ENCODE peak calls at places on chromosome 5, in six cellular contexts. B, A, M, H, S and Q are unnamed samples. For H3K9me2, the result is how much of the 10 kb centered on the place peaks cover.

GRCh38 chr5:106894964-106895363 is 775.8 kb downstream of the EFNA5 start:
- DNase-seq in S (no peak), H (no peak), A (no peak), B (no peak), M (no peak), Q (no peak)

GRCh38 chr5:140548300-140548688 is 832 bp downstream of the EIF4EBP3 start:
- DNase-seq in H (no peak), S (peak), B (no peak), M (no peak), A (peak), Q (no peak)

GRCh38 chr5:65102826-65103673 is 334.3 kb downstream of the CWC27 start:
- DNase-seq in A (peak), M (no peak), B (peak), H (peak), S (peak), Q (peak)

GRCh38 chr5:168941901-168942300 is 359.0 kb downstream of the SLIT3 start:
- DNase-seq in A (no peak), M (no peak), S (peak), H (no peak), B (peak), Q (no peak)

GRCh38 chr5:172005708-172006377 is 595 bp downstream of the FBXW11 start:
- DNase-seq in M (no peak), S (peak), A (peak), B (peak), H (no peak), Q (peak)

GRCh38 chr5:138844812-138845513 is 30.2 kb downstream of the LRRTM2 start:
- DNase-seq in H (no peak), M (no peak), B (no peak), A (no peak), S (no peak), Q (peak)

GRCh38 chr5:141961466-141961865 is 3.5 kb upstream of the PCDH12 start:
- DNase-seq in B (no peak), A (no peak), S (no peak), M (no peak), H (no peak), Q (no peak)

GRCh38 chr5:152462021-152462721 is 57.1 kb upstream of the NMUR2 start:
- DNase-seq in A (no peak), H (no peak), S (no peak), M (no peak), B (no peak), Q (no peak)

GRCh38 chr5:55003432-55004065 is 18.2 kb upstream of the ESM1 start:
- DNase-seq in H (no peak), B (no peak), A (no peak), M (no peak), S (no peak), Q (peak)

GRCh38 chr5:179267071-179267670 is 78.1 kb downstream of the ADAMTS2 start:
- DNase-seq in H (no peak), S (no peak), M (no peak), B (peak), A (peak), Q (peak)

GRCh38 chr5:95261369-95262175 is 23.3 kb downstream of the MCTP1 start:
- DNase-seq in M (no peak), H (peak), S (peak), B (no peak), A (peak), Q (peak)

GRCh38 chr5:131209506-131210191 is 38.9 kb downstream of the LYRM7 start:
- DNase-seq in M (no peak), A (no peak), H (no peak), B (no peak), S (peak), Q (no peak)

GRCh38 chr5:179733764-179734126 is 1.1 kb downstream of the MAML1 start:
- DNase-seq in M (no peak), B (no peak), A (no peak), H (no peak), S (no peak), Q (peak)

GRCh38 chr5:37810311-37810710 is 29.5 kb downstream of the GDNF start:
- DNase-seq in M (no peak), A (no peak), B (no peak), H (no peak), S (no peak), Q (peak)

GRCh38 chr5:57450991-57451876 is 31.4 kb downstream of the ACTBL2 start:
- DNase-seq in S (no peak), B (peak), H (no peak), A (no peak), M (no peak), Q (no peak)

GRCh38 chr5:8184455-8185063 is 315.6 kb downstream of the MTRR start:
- DNase-seq in B (peak), A (peak), S (peak), M (no peak), H (peak), Q (peak)

GRCh38 chr5:143582869-143583268 is 179.4 kb upstream of the NR3C1 start:
- DNase-seq in M (no peak), B (no peak), H (peak), A (no peak), S (no peak), Q (peak)

GRCh38 chr5:138659561-138659960 is 84.4 kb upstream of the HSPA9 start:
- DNase-seq in M (no peak), S (no peak), H (no peak), A (no peak), B (no peak), Q (no peak)

GRCh38 chr5:174159327-174160247 is 114.1 kb downstream of the NSG2 start:
- DNase-seq in H (no peak), B (no peak), M (peak), S (no peak), A (no peak), Q (peak)

GRCh38 chr5:165504716-165505115 is 1999.3 kb downstream of the MAT2B start:
- DNase-seq in S (no peak), B (no peak), H (no peak), M (no peak), A (no peak), Q (no peak)

GRCh38 chr5:15704397-15704947 is 204.5 kb downstream of the FBXL7 start:
- DNase-seq in M (no peak), H (no peak), B (no peak), A (no peak), S (no peak), Q (peak)

GRCh38 chr5:52661903-52662302 is 125.8 kb upstream of the ITGA1 start:
- DNase-seq in S (no peak), M (no peak), A (no peak), H (no peak), B (no peak), Q (no peak)

GRCh38 chr5:148542812-148543211 is 111.5 kb downstream of the HTR4 start:
- DNase-seq in H (no peak), S (no peak), M (no peak), B (no peak), A (no peak), Q (peak)

GRCh38 chr5:72152506-72152905 is 45.2 kb downstream of the MAP1B start:
- DNase-seq in H (no peak), S (no peak), B (no peak), M (no peak), A (no peak), Q (peak)

GRCh38 chr5:174511711-174512253 is 212.6 kb upstream of the MSX2 start:
- DNase-seq in S (no peak), M (no peak), B (no peak), A (no peak), H (no peak), Q (no peak)

GRCh38 chr5:143428738-143429420 is 25.4 kb upstream of the NR3C1 start:
- DNase-seq in B (no peak), A (no peak), H (no peak), M (no peak), S (no peak), Q (no peak)

GRCh38 chr5:163379298-163380155 is 57.9 kb upstream of the CCNG1 start:
- DNase-seq in B (no peak), H (no peak), A (peak), S (no peak), M (peak), Q (peak)

GRCh38 chr5:24161559-24161958 is 483.2 kb downstream of the CDH10 start:
- DNase-seq in M (no peak), H (no peak), A (no peak), B (no peak), S (no peak), Q (peak)
- H3K9me2 ChIP-seq in M (under half), H (under half), A (under half), B (under half), S (under half), Q (under half)

GRCh38 chr5:173090626-173091025 is 34.5 kb downstream of the CREBRF start:
- DNase-seq in A (no peak), S (no peak), B (no peak), M (no peak), H (no peak), Q (no peak)
- H3K9me2 ChIP-seq in A (under half), S (under half), B (under half), M (under half), H (under half), Q (under half)

DNA sequence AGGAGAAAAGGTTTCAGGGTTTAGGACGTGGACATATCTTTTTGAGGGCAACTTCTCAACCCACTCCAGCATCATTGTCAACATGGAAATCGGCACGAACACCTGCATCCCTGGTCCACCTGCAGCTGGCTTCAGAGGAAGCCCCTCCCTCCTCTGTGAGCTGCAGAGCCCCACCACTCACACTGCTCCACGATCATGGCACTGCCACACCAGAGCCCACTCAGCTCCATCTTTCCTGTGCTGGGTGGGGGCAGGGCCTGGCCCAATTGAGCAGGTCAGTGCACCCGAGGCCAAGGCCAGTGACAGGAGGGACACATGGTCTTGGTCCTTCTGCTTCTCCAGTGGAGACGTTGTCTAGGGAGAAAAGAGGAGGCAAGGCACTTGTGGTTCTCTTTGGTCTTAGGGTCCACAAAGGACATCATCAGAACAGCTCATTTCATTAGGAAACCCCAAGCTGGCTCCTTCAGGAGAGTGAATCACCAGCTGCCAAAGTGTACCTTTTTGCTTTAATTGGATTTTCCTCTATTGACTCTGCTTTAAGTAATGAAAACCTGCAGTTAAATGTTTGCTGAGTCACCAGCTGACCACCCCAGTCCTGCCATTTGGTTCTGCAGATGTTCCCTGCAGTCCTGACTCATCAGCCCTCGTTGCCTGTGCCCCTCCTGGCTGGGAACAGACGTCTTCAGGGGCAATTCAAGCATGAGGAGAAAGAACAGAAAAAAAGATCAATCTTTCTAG is 56.2 kb downstream of the UBE2QL1 start:
- DNase-seq in S (no peak), A (peak), B (no peak), H (no peak), M (no peak), Q (no peak)
- H3K9me2 ChIP-seq in S (under half), A (under half), B (under half), H (under half), M (under half), Q (under half)

GRCh38 chr5:91269198-91269597 is 113.9 kb downstream of the ARRDC3 start:
- DNase-seq in S (no peak), B (no peak), H (peak), M (no peak), A (no peak), Q (no peak)

GRCh38 chr5:91271999-91272398 is 111.1 kb downstream of the ARRDC3 start:
- DNase-seq in H (peak), B (no peak), S (no peak), M (no peak), A (no peak), Q (no peak)

GRCh38 chr5:91264311-91265051 is 118.6 kb downstream of the ARRDC3 start:
- DNase-seq in M (no peak), A (no peak), B (peak), H (no peak), S (no peak), Q (no peak)

GRCh38 chr5:91263898-91264297 is 119.2 kb downstream of the ARRDC3 start:
- DNase-seq in M (no peak), A (no peak), H (no peak), B (no peak), S (no peak), Q (no peak)

GRCh38 chr5:91266184-91266705 is 116.9 kb downstream of the ARRDC3 start:
- DNase-seq in B (peak), M (peak), S (no peak), A (peak), H (peak), Q (peak)
- H3K9me2 ChIP-seq in B (under half), M (under half), S (under half), A (under half), H (under half), Q (under half)

GRCh38 chr5:108735790-108736189 is 11.9 kb upstream of the FER start:
- DNase-seq in S (no peak), A (peak), B (peak), M (no peak), H (no peak), Q (no peak)
- H3K9me2 ChIP-seq in S (under half), A (under half), B (under half), M (under half), H (under half), Q (under half)

GRCh38 chr5:81212211-81212687 is 20.9 kb upstream of the CKMT2 start:
- DNase-seq in H (no peak), B (no peak), S (no peak), A (peak), M (no peak), Q (no peak)
- H3K9me2 ChIP-seq in H (under half), B (under half), S (under half), A (under half), M (under half), Q (under half)

DNA sequence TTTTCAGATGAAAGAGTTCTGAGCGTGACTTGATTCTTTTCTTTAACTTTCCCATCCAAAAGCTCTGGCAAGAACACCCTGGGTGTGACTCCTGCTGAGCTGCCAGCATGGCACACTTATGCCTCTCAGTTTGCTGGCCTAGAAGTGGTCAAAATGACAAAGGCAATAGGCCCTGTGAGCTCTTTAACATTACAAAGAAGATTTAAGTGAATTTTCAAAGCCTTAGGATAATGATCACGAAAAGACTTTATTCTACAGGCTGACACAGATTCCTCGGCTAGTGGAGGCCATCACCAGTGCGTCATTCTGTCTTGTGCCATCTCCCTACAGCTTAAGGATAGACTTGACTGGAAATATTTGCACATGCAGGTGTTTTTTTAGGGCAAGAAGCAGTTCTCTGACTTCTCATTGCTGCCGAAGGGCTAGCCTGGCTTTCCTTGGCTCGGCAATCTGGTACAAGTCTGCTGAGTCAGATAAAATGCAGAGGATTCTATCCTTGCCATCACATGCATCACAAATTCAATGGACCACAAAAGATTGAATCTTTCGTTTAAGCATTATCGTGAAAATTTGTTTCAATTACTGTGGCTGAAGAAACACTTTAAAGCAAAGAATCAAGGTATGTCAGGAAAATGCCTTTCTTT is 311.5 kb downstream of the COX7C start:
- DNase-seq in S (peak), B (no peak), A (no peak), M (no peak), H (no peak), Q (no peak)
- H3K9me2 ChIP-seq in S (under half), B (under half), A (under half), M (under half), H (under half), Q (under half)

GRCh38 chr5:158755221-158755620 is 344.5 kb downstream of the EBF1 start:
- DNase-seq in S (no peak), H (no peak), B (no peak), A (no peak), M (no peak), Q (no peak)

GRCh38 chr5:158751961-158752655 is 347.6 kb downstream of the EBF1 start:
- DNase-seq in M (no peak), B (no peak), A (no peak), S (no peak), H (no peak), Q (peak)

GRCh38 chr5:158753354-158753753 is 346.4 kb downstream of the EBF1 start:
- DNase-seq in M (no peak), B (no peak), A (no peak), S (no peak), H (no peak), Q (no peak)

GRCh38 chr5:158754018-158754514 is 345.6 kb downstream of the EBF1 start:
- DNase-seq in B (no peak), M (no peak), H (no peak), S (no peak), A (no peak), Q (peak)

DNA sequence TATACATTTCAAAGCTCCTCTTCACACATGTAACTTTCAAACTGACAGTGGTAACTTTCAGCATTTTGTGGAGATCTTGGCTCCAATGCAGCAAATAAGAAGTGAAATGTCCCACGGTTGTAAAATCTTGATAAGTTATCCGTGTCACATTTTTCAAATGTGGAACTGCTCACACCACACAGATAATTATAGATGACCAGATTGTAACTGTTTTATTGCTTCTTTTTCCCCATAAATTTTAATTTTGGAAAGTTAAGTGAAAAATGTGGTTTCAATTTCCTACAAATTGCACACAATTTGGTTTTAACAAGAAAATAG is 347.1 kb downstream of the EBF1 start:
- DNase-seq in H (no peak), M (no peak), B (no peak), A (no peak), S (no peak), Q (no peak)
- H3K9me2 ChIP-seq in H (under half), M (under half), B (under half), A (under half), S (under half), Q (under half)

DNA sequence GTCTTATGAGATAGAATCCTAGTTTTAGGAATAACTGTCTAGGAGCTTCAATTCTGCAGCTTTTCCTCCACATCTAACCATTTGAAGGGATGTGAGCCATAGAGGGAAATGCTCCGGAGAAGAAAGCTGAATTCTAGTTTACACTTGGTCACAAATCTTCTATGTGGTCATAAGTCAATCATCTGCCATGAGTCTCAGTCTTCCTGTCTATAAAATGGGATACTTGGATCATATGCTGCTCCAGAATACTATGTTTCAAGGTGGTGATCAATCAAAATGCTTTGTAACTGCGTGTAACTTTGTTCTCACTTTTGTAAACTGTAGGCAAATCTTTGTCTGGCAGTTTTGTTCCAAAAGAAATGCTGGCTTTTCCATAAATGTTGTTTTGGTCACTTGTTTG is 152.0 kb upstream of the SV2C start:
- DNase-seq in B (no peak), A (no peak), S (no peak), M (no peak), H (no peak), Q (no peak)
- H3K9me2 ChIP-seq in B (under half), A (under half), S (under half), M (under half), H (under half), Q (under half)